ENCODE peak calls at places on chromosomes 6 and 20, in ten cellular contexts. One of them, this sample, is unnamed.

GRCh38 chr6:117829594-117830319 is 77.3 kb upstream of the SLC35F1 start:
- DNase-seq in fibroblast of the aortic adventitia: peak; percentile 30
- DNase-seq in thoracic aorta: no peak
- DNase-seq in kidney epithelial cell: no peak
- DNase-seq in GM12865: peak; percentile 47
- DNase-seq in kidney: no peak
- DNase-seq in HCT116: peak; percentile 51
- DNase-seq in SK-N-SH: peak; percentile 27
- DNase-seq in ovary: no peak
- DNase-seq in AG09309: no peak
- DNase-seq in this sample: no peak

GRCh38 chr6:131443514-131443913 is 129.5 kb upstream of the ARG1 start:
- DNase-seq in fibroblast of the aortic adventitia: no peak
- DNase-seq in thoracic aorta: no peak
- DNase-seq in kidney epithelial cell: no peak
- DNase-seq in GM12865: no peak
- DNase-seq in kidney: no peak
- DNase-seq in HCT116: no peak
- DNase-seq in SK-N-SH: no peak
- DNase-seq in ovary: no peak
- DNase-seq in AG09309: no peak
- DNase-seq in this sample: no peak

GRCh38 chr6:45654673-45655072 is 276.9 kb upstream of the SUPT3H start:
- DNase-seq in fibroblast of the aortic adventitia: peak; percentile 53
- DNase-seq in thoracic aorta: no peak
- DNase-seq in kidney epithelial cell: no peak
- DNase-seq in GM12865: no peak
- DNase-seq in kidney: no peak
- DNase-seq in HCT116: no peak
- DNase-seq in SK-N-SH: no peak
- DNase-seq in ovary: no peak
- DNase-seq in AG09309: no peak
- DNase-seq in this sample: no peak

GRCh38 chr6:31068738-31069340 is 43.5 kb downstream of the C6orf15 start:
- DNase-seq in fibroblast of the aortic adventitia: peak; percentile 82
- DNase-seq in thoracic aorta: peak; percentile 22
- DNase-seq in kidney epithelial cell: no peak
- DNase-seq in GM12865: peak; percentile 83
- DNase-seq in kidney: peak; percentile 87
- DNase-seq in HCT116: peak; percentile 81
- DNase-seq in SK-N-SH: peak; percentile 86
- DNase-seq in ovary: peak; percentile 65
- DNase-seq in AG09309: no peak
- DNase-seq in this sample: peak; percentile 81

GRCh38 chr6:37478827-37479226 is 20.9 kb downstream of the CCDC167 start:
- DNase-seq in fibroblast of the aortic adventitia: no peak
- DNase-seq in thoracic aorta: no peak
- DNase-seq in kidney epithelial cell: no peak
- DNase-seq in GM12865: no peak
- DNase-seq in kidney: no peak
- DNase-seq in HCT116: no peak
- DNase-seq in SK-N-SH: no peak
- DNase-seq in ovary: no peak
- DNase-seq in AG09309: no peak
- DNase-seq in this sample: no peak

GRCh38 chr6:52620055-52620905 is 43.4 kb upstream of the TRAM2 start:
- DNase-seq in fibroblast of the aortic adventitia: no peak
- DNase-seq in thoracic aorta: no peak
- DNase-seq in kidney epithelial cell: no peak
- DNase-seq in GM12865: no peak
- DNase-seq in kidney: no peak
- DNase-seq in HCT116: no peak
- DNase-seq in SK-N-SH: no peak
- DNase-seq in ovary: no peak
- DNase-seq in AG09309: no peak
- DNase-seq in this sample: no peak

GRCh38 chr20:34540596-34541263 is 17.8 kb upstream of the MAP1LC3A start:
- DNase-seq in fibroblast of the aortic adventitia: no peak
- DNase-seq in thoracic aorta: no peak
- DNase-seq in kidney epithelial cell: no peak
- DNase-seq in GM12865: no peak
- DNase-seq in kidney: no peak
- DNase-seq in HCT116: no peak
- DNase-seq in SK-N-SH: no peak
- DNase-seq in ovary: no peak
- DNase-seq in AG09309: no peak
- DNase-seq in this sample: no peak

GRCh38 chr20:3276400-3277015 is 37.5 kb upstream of the SLC4A11 start:
- DNase-seq in fibroblast of the aortic adventitia: peak; percentile 60
- DNase-seq in thoracic aorta: no peak
- DNase-seq in kidney epithelial cell: no peak
- DNase-seq in GM12865: peak; percentile 50
- DNase-seq in kidney: no peak
- DNase-seq in HCT116: peak; percentile 35
- DNase-seq in SK-N-SH: no peak
- DNase-seq in ovary: no peak
- DNase-seq in AG09309: no peak
- DNase-seq in this sample: no peak

GRCh38 chr6:19662911-19663310 is 174.3 kb upstream of the ID4 start:
- DNase-seq in fibroblast of the aortic adventitia: no peak
- DNase-seq in thoracic aorta: no peak
- DNase-seq in kidney epithelial cell: no peak
- DNase-seq in GM12865: no peak
- DNase-seq in kidney: no peak
- DNase-seq in HCT116: no peak
- DNase-seq in SK-N-SH: no peak
- DNase-seq in ovary: no peak
- DNase-seq in AG09309: no peak
- DNase-seq in this sample: no peak

GRCh38 chr20:38173237-38174156 is 8.4 kb upstream of the TGM2 start:
- DNase-seq in fibroblast of the aortic adventitia: peak; percentile 93
- DNase-seq in thoracic aorta: peak; percentile 71
- DNase-seq in kidney epithelial cell: peak; percentile 85
- DNase-seq in GM12865: no peak
- DNase-seq in kidney: no peak
- DNase-seq in HCT116: no peak
- DNase-seq in SK-N-SH: no peak
- DNase-seq in ovary: peak; percentile 34
- DNase-seq in AG09309: peak; percentile 74
- DNase-seq in this sample: peak; percentile 39

GRCh38 chr6:111559193-111560097 is 46.2 kb downstream of the TRAF3IP2 start:
- DNase-seq in fibroblast of the aortic adventitia: peak; percentile 97
- DNase-seq in thoracic aorta: no peak
- DNase-seq in kidney epithelial cell: no peak
- DNase-seq in GM12865: no peak
- DNase-seq in kidney: no peak
- DNase-seq in HCT116: no peak
- DNase-seq in SK-N-SH: no peak
- DNase-seq in ovary: no peak
- DNase-seq in AG09309: peak; percentile 48
- DNase-seq in this sample: no peak
- H3K4me3 ChIP-seq in fibroblast of the aortic adventitia: no peak overlapping the region
- H3K4me3 ChIP-seq in thoracic aorta: no peak overlapping the region
- H3K4me3 ChIP-seq in kidney epithelial cell: no peak overlapping the region
- H3K4me3 ChIP-seq in GM12865: no peak overlapping the region
- H3K4me3 ChIP-seq in kidney: no peak overlapping the region
- H3K4me3 ChIP-seq in HCT116: no peak overlapping the region
- H3K4me3 ChIP-seq in SK-N-SH: no peak overlapping the region
- H3K4me3 ChIP-seq in ovary: no peak overlapping the region
- H3K4me3 ChIP-seq in AG09309: no peak overlapping the region
- H3K4me3 ChIP-seq in this sample: no peak overlapping the region

DNA sequence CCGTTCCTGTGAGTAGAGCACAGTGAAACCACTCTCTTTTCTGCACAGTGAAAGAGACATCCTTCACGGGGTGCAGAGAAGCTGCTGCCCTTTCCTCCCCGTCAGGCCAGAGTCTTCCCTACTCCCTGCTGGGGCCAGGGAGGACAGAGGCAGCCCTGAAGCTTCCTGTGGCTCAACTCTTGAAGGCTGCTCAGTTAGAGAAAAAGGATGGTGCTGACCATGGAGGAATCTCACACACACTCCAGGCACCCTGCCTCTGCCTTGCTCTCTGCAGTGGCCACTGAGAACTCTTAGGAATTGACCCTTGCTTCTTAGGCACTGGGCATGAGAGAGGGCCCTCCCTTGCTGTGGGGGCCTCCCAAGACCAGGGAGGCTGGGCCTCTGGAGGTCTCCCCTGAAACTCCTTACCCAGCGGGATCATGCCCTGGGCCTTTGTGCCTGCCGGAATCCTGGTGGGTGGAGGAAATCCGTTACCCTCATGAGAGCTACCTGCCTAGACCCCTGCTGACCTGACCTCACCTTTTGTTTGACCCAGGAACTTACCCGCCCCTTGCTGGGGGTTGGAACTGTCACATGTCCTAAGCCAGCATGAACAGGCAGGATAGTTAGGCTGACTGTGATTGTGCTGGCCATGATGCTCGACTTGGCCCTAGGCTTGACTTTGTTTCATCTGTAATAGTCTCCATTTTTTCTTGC is 65.0 kb upstream of the CD93 start:
- DNase-seq in fibroblast of the aortic adventitia: no peak
- DNase-seq in thoracic aorta: no peak
- DNase-seq in kidney epithelial cell: no peak
- DNase-seq in GM12865: no peak
- DNase-seq in kidney: no peak
- DNase-seq in HCT116: no peak
- DNase-seq in SK-N-SH: no peak
- DNase-seq in ovary: no peak
- DNase-seq in AG09309: no peak
- DNase-seq in this sample: no peak
- H3K4me3 ChIP-seq in fibroblast of the aortic adventitia: no peak overlapping the region
- H3K4me3 ChIP-seq in thoracic aorta: no peak overlapping the region
- H3K4me3 ChIP-seq in kidney epithelial cell: no peak overlapping the region
- H3K4me3 ChIP-seq in GM12865: no peak overlapping the region
- H3K4me3 ChIP-seq in kidney: no peak overlapping the region
- H3K4me3 ChIP-seq in HCT116: no peak overlapping the region
- H3K4me3 ChIP-seq in SK-N-SH: no peak overlapping the region
- H3K4me3 ChIP-seq in ovary: no peak overlapping the region
- H3K4me3 ChIP-seq in AG09309: no peak overlapping the region
- H3K4me3 ChIP-seq in this sample: no peak overlapping the region

DNA sequence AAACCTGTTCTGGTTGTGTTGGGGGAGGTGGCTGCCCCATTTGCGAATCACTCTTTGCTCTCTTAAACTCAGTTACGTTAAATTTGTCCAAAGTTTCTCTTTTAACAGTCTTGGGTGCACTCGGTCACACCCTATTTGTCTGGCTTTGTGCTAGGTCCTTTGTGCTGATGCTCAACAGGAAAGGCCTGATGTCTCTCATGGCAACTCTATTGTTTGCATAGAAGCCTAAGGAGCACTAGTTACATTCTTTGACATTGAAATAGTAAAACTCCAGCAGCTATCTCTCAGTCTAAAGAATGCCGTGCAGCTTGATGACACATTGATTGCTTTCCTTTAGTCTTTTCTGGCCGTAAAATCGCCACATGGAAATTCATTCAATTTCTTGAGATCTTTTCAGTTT is 105.2 kb downstream of the TRMT11 start:
- DNase-seq in fibroblast of the aortic adventitia: no peak
- DNase-seq in thoracic aorta: no peak
- DNase-seq in kidney epithelial cell: no peak
- DNase-seq in GM12865: no peak
- DNase-seq in kidney: no peak
- DNase-seq in HCT116: no peak
- DNase-seq in SK-N-SH: no peak
- DNase-seq in ovary: no peak
- DNase-seq in AG09309: no peak
- DNase-seq in this sample: no peak
- H3K4me3 ChIP-seq in fibroblast of the aortic adventitia: no peak overlapping the region
- H3K4me3 ChIP-seq in thoracic aorta: no peak overlapping the region
- H3K4me3 ChIP-seq in kidney epithelial cell: no peak overlapping the region
- H3K4me3 ChIP-seq in GM12865: no peak overlapping the region
- H3K4me3 ChIP-seq in kidney: no peak overlapping the region
- H3K4me3 ChIP-seq in HCT116: no peak overlapping the region
- H3K4me3 ChIP-seq in SK-N-SH: no peak overlapping the region
- H3K4me3 ChIP-seq in ovary: no peak overlapping the region
- H3K4me3 ChIP-seq in AG09309: no peak overlapping the region
- H3K4me3 ChIP-seq in this sample: no peak overlapping the region

GRCh38 chr6:26233608-26234420 is 131.2 kb upstream of the BTN3A2 start:
- DNase-seq in fibroblast of the aortic adventitia: peak; percentile 59
- DNase-seq in thoracic aorta: no peak
- DNase-seq in kidney epithelial cell: no peak
- DNase-seq in GM12865: peak; percentile 94
- DNase-seq in kidney: no peak
- DNase-seq in HCT116: no peak
- DNase-seq in SK-N-SH: peak; percentile 40
- DNase-seq in ovary: no peak
- DNase-seq in AG09309: no peak
- DNase-seq in this sample: peak; percentile 37

GRCh38 chr6:26234421-26235239 is 130.4 kb upstream of the BTN3A2 start:
- DNase-seq in fibroblast of the aortic adventitia: peak; percentile 81
- DNase-seq in thoracic aorta: no peak
- DNase-seq in kidney epithelial cell: no peak
- DNase-seq in GM12865: peak; percentile 96
- DNase-seq in kidney: no peak
- DNase-seq in HCT116: no peak
- DNase-seq in SK-N-SH: peak; percentile 73
- DNase-seq in ovary: no peak
- DNase-seq in AG09309: no peak
- DNase-seq in this sample: peak; percentile 54

GRCh38 chr6:26232950-26233607 is 131.9 kb upstream of the BTN3A2 start:
- DNase-seq in fibroblast of the aortic adventitia: no peak
- DNase-seq in thoracic aorta: no peak
- DNase-seq in kidney epithelial cell: no peak
- DNase-seq in GM12865: peak; percentile 78
- DNase-seq in kidney: no peak
- DNase-seq in HCT116: no peak
- DNase-seq in SK-N-SH: no peak
- DNase-seq in ovary: no peak
- DNase-seq in AG09309: no peak
- DNase-seq in this sample: no peak

GRCh38 chr6:26232306-26232949 is 132.6 kb upstream of the BTN3A2 start:
- DNase-seq in fibroblast of the aortic adventitia: peak; percentile 50
- DNase-seq in thoracic aorta: no peak
- DNase-seq in kidney epithelial cell: no peak
- DNase-seq in GM12865: no peak
- DNase-seq in kidney: no peak
- DNase-seq in HCT116: no peak
- DNase-seq in SK-N-SH: no peak
- DNase-seq in ovary: no peak
- DNase-seq in AG09309: no peak
- DNase-seq in this sample: no peak

GRCh38 chr6:26235240-26235730 is 129.7 kb upstream of the BTN3A2 start:
- DNase-seq in fibroblast of the aortic adventitia: no peak
- DNase-seq in thoracic aorta: no peak
- DNase-seq in kidney epithelial cell: no peak
- DNase-seq in GM12865: peak; percentile 40
- DNase-seq in kidney: no peak
- DNase-seq in HCT116: no peak
- DNase-seq in SK-N-SH: no peak
- DNase-seq in ovary: no peak
- DNase-seq in AG09309: no peak
- DNase-seq in this sample: no peak
- H3K4me3 ChIP-seq in fibroblast of the aortic adventitia: peak overlapping the region; percentile 64
- H3K4me3 ChIP-seq in thoracic aorta: peak overlapping the region; percentile 72
- H3K4me3 ChIP-seq in kidney epithelial cell: peak overlapping the region; percentile 55
- H3K4me3 ChIP-seq in GM12865: peak overlapping the region; percentile 66
- H3K4me3 ChIP-seq in kidney: no peak overlapping the region
- H3K4me3 ChIP-seq in HCT116: no peak overlapping the region
- H3K4me3 ChIP-seq in SK-N-SH: peak overlapping the region; percentile 72
- H3K4me3 ChIP-seq in ovary: peak overlapping the region; percentile 23
- H3K4me3 ChIP-seq in AG09309: no peak overlapping the region
- H3K4me3 ChIP-seq in this sample: no peak overlapping the region

GRCh38 chr6:167092672-167093339 is 30.1 kb upstream of the CCR6 start:
- DNase-seq in fibroblast of the aortic adventitia: no peak
- DNase-seq in thoracic aorta: no peak
- DNase-seq in kidney epithelial cell: no peak
- DNase-seq in GM12865: peak; percentile 52
- DNase-seq in kidney: no peak
- DNase-seq in HCT116: no peak
- DNase-seq in SK-N-SH: no peak
- DNase-seq in ovary: no peak
- DNase-seq in AG09309: no peak
- DNase-seq in this sample: no peak
- H3K4me3 ChIP-seq in fibroblast of the aortic adventitia: no peak overlapping the region
- H3K4me3 ChIP-seq in thoracic aorta: no peak overlapping the region
- H3K4me3 ChIP-seq in kidney epithelial cell: no peak overlapping the region
- H3K4me3 ChIP-seq in GM12865: peak overlapping the region; percentile 59
- H3K4me3 ChIP-seq in kidney: no peak overlapping the region
- H3K4me3 ChIP-seq in HCT116: no peak overlapping the region
- H3K4me3 ChIP-seq in SK-N-SH: no peak overlapping the region
- H3K4me3 ChIP-seq in ovary: no peak overlapping the region
- H3K4me3 ChIP-seq in AG09309: no peak overlapping the region
- H3K4me3 ChIP-seq in this sample: no peak overlapping the region

This sample was measured in heart right ventricle.